ENCODE peak calls at places on chromosomes 5 and 9, in seven cellular contexts. D is IMR-90, A is H1, T is H9, K is mesendoderm, G is mesenchymal stem cell, H is trophoblast cell. P is an unnamed sample. For H3K4me1, the result is how much of the 10 kb centered on the place peaks cover.

GRCh38 chr5:129904102-129904666 is at the start of gene CHSY3:
- DNase-seq in D (peak), A (peak), T (peak), K (peak), G (peak), H (peak), P (peak)

GRCh38 chr5:161086456-161086855 is 234.4 kb upstream of the ATP10B start:
- DNase-seq in D (peak), A (no peak), T (no peak), K (no peak), G (no peak), H (no peak), P (no peak)

GRCh38 chr5:126490167-126490937 is 67.1 kb downstream of the GRAMD2B start:
- DNase-seq in D (no peak), A (no peak), T (peak), K (peak), G (no peak), H (no peak), P (peak)

GRCh38 chr9:89790542-89791109 is 185.8 kb downstream of the GADD45G start:
- DNase-seq in D (no peak), A (no peak), T (no peak), K (no peak), G (no peak), H (peak), P (no peak)

GRCh38 chr5:32505718-32506117 is 61.2 kb upstream of the ZFR start:
- DNase-seq in D (peak), A (no peak), T (no peak), K (no peak), G (peak), H (no peak), P (no peak)

GRCh38 chr5:169827769-169828168 is 152.5 kb downstream of the INSYN2B start:
- DNase-seq in D (peak), A (no peak), T (no peak), K (no peak), G (no peak), H (no peak), P (no peak)

GRCh38 chr5:133873454-133873853 is 95.0 kb downstream of the C5orf15 start:
- DNase-seq in D (no peak), A (no peak), T (no peak), K (no peak), G (no peak), H (no peak), P (no peak)

GRCh38 chr9:33785914-33786313 is 9.4 kb upstream of the PRSS3 start:
- DNase-seq in D (peak), A (no peak), T (no peak), K (peak), G (peak), H (no peak), P (no peak)

GRCh38 chr9:82489579-82489915 is 501.0 kb downstream of the SPATA31D1 start:
- DNase-seq in D (peak), A (no peak), T (no peak), K (no peak), G (no peak), H (no peak), P (no peak)

GRCh38 chr5:36908544-36909260 is 32.1 kb downstream of the NIPBL start:
- DNase-seq in D (no peak), A (no peak), T (no peak), K (no peak), G (no peak), H (no peak), P (no peak)

GRCh38 chr5:68319316-68320093 is 103.9 kb downstream of the PIK3R1 start:
- DNase-seq in D (peak), A (no peak), T (no peak), K (no peak), G (peak), H (no peak), P (no peak)

GRCh38 chr5:93623153-93623552 is 40.1 kb downstream of the NR2F1 start:
- DNase-seq in D (no peak), A (no peak), T (no peak), K (no peak), G (no peak), H (no peak), P (no peak)

GRCh38 chr9:73577867-73578266 is 426.2 kb downstream of the ANXA1 start:
- DNase-seq in D (no peak), A (no peak), T (no peak), K (no peak), G (peak), H (no peak), P (no peak)

GRCh38 chr9:96006961-96007360 is 131.5 kb downstream of the ERCC6L2 start:
- DNase-seq in D (peak), A (no peak), T (no peak), K (no peak), G (peak), H (peak), P (no peak)

GRCh38 chr9:37031081-37031480 is 3.0 kb downstream of the PAX5 start:
- DNase-seq in D (no peak), A (no peak), T (no peak), K (no peak), G (no peak), H (no peak), P (no peak)

GRCh38 chr9:76215066-76215465 is 179.2 kb downstream of the RFK start:
- DNase-seq in D (peak), A (no peak), T (no peak), K (peak), G (peak), H (peak), P (no peak)

GRCh38 chr5:36635721-36636390 is 29.4 kb downstream of the SLC1A3 start:
- DNase-seq in D (no peak), A (no peak), T (no peak), K (peak), G (no peak), H (peak), P (no peak)

GRCh38 chr9:27473135-27473534 is 51.0 kb upstream of the IFNK start:
- DNase-seq in D (no peak), A (no peak), T (no peak), K (no peak), G (peak), H (no peak), P (no peak)

GRCh38 chr9:125516381-125516960 is 190.5 kb downstream of the MAPKAP1 start:
- DNase-seq in D (no peak), A (no peak), T (no peak), K (peak), G (no peak), H (no peak), P (no peak)

GRCh38 chr9:125522328-125522725 is 184.7 kb downstream of the MAPKAP1 start:
- DNase-seq in D (peak), A (no peak), T (no peak), K (no peak), G (peak), H (no peak), P (no peak)

GRCh38 chr9:125521462-125522327 is 185.3 kb downstream of the MAPKAP1 start:
- DNase-seq in D (peak), A (no peak), T (no peak), K (no peak), G (peak), H (peak), P (no peak)

GRCh38 chr9:125517577-125517976 is 189.4 kb downstream of the MAPKAP1 start:
- DNase-seq in D (no peak), A (no peak), T (no peak), K (no peak), G (no peak), H (no peak), P (no peak)

GRCh38 chr9:125519741-125520140 is 187.3 kb downstream of the MAPKAP1 start:
- DNase-seq in D (no peak), A (no peak), T (no peak), K (no peak), G (no peak), H (no peak), P (no peak)
- H3K4me1 ChIP-seq in D (under half), A (under half), T (under half), K (under half), G (under half), H (under half), P (under half)

GRCh38 chr5:98767563-98767962 is 5.9 kb upstream of the RGMB start:
- DNase-seq in D (peak), A (no peak), T (no peak), K (no peak), G (no peak), H (no peak), P (peak)
- H3K27ac ChIP-seq in D (peak), A (no peak), T (peak), K (peak), G (peak), H (no peak), P (peak)

DNA sequence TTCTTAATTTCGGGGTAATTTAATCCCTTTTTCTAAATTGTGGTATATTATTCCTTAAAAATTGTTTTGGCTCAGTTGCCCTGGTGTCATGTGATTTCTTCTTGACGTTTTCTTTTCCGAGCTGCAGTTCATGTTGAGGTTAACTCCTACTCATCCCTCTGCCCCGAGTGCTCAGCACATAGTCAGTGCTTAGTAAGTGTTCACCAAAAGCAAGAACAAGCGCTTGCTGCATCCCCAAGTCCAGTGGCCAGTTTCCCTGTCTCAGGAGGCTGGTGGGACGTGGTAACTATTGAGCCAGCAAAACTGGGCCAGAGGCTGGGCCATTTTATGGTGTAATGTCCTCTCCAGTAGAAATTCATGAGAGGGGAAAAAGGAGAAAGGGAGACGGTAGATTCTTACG is 23.3 kb downstream of the TRIO start:
- DNase-seq in D (no peak), A (no peak), T (no peak), K (no peak), G (no peak), H (no peak), P (no peak)
- H2BK120ac ChIP-seq in D (peak), A (no peak), T (no peak), K (no peak), G (no peak), H (no peak), P (no peak)

GRCh38 chr9:127961613-127962150 is 19.1 kb downstream of the EEIG1 start:
- DNase-seq in D (no peak), A (no peak), T (no peak), K (no peak), G (no peak), H (no peak), P (no peak)

GRCh38 chr9:127962278-127962677 is 18.5 kb downstream of the EEIG1 start:
- DNase-seq in D (no peak), A (no peak), T (no peak), K (no peak), G (no peak), H (no peak), P (no peak)

GRCh38 chr9:127960410-127961165 is 20.2 kb downstream of the EEIG1 start:
- DNase-seq in D (no peak), A (no peak), T (no peak), K (no peak), G (no peak), H (no peak), P (no peak)

GRCh38 chr9:127959841-127960409 is 20.9 kb downstream of the EEIG1 start:
- DNase-seq in D (no peak), A (no peak), T (no peak), K (no peak), G (no peak), H (no peak), P (no peak)

DNA sequence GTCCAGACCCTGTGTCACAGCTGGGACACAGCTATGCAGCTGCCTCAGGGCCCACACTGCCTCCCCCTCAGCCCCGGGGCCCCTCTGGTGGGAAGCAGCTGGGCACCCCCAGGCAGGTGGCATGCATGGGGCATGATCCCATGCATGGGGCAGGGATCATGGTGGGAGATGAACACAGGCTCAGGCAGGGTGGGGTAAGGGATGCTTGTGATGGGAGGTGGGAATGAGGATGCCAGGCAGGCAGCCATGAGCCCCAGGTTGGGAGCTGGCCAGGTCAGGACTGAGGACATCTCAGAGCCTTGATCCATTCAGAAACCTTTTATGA is 19.7 kb downstream of the EEIG1 start:
- DNase-seq in D (no peak), A (no peak), T (no peak), K (no peak), G (no peak), H (no peak), P (no peak)
- H3K4me1 ChIP-seq in D (under half), A (under half), T (under half), K (under half), G (under half), H (under half), P (under half)

DNA sequence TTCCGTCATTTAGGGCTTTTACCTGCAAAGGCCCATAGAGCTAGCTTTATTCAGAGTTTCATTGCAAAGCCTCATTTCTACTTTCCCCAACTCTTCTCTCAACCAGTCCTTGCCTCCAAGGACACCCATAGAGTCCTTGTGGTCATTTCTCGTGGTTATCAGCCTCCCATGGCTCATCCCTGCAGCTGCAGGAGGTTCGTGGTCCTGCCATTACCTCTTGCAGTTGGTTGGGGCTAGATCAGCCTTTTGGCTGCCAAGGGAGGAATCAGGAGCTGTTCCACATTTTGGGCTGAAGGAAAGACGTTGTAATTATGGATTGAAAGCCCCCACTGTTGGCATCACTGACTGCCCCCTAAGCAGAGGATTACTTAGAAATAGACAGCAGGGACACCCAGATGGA is 231.0 kb downstream of the MAN2A1 start:
- DNase-seq in D (no peak), A (no peak), T (no peak), K (no peak), G (no peak), H (no peak), P (no peak)
- H3K27ac ChIP-seq in D (no peak), A (no peak), T (no peak), K (no peak), G (no peak), H (no peak), P (no peak)